ENCODE peak calls at places on chromosomes 13 and 19, in four cellular contexts. B is osteocyte; E is cardiac fibroblast; L is CD4-positive, alpha-beta T cell. X is an unnamed sample.

GRCh38 chr13:102845289-102845629 is 573 bp upstream of the ERCC5 start:
- DNase-seq in E (peak; percentile 12), L (no peak), B (no peak), X (no peak)

GRCh38 chr19:8069116-8069973 is 16.8 kb downstream of the CCL25 start:
- DNase-seq in E (no peak), L (no peak), B (no peak), X (no peak)

GRCh38 chr13:20995245-20995829 is 66.0 kb downstream of the LATS2 start:
- DNase-seq in L (no peak), E (no peak), B (no peak), X (no peak)

GRCh38 chr19:5623397-5624153 is 692 bp downstream of the SAFB start:
- DNase-seq in E (no peak), B (no peak), L (no peak), X (no peak)

GRCh38 chr13:97780486-97780885 is 173.0 kb upstream of the IPO5 start:
- DNase-seq in B (no peak), L (no peak), E (no peak), X (no peak)

GRCh38 chr19:42114412-42114811 is 17.8 kb downstream of the POU2F2 start:
- DNase-seq in E (no peak), L (no peak), B (no peak), X (no peak)

GRCh38 chr13:83730674-83731073 is 151.6 kb downstream of the SLITRK1 start:
- DNase-seq in E (no peak), B (no peak), L (no peak), X (no peak)

GRCh38 chr19:3544054-3544376 is 5.0 kb downstream of the TEKTIP1 start:
- DNase-seq in E (no peak), L (no peak), B (no peak), X (no peak)

GRCh38 chr13:66933994-66934393 is 296.1 kb downstream of the PCDH9 start:
- DNase-seq in B (no peak), E (peak; percentile 22), L (no peak), X (no peak)

GRCh38 chr13:34290661-34291060 is 472.7 kb downstream of the RFC3 start:
- DNase-seq in B (no peak), L (no peak), E (no peak), X (no peak)

GRCh38 chr13:32897296-32897695 is 118.9 kb upstream of the KL start:
- DNase-seq in L (no peak), B (no peak), E (no peak), X (no peak)

GRCh38 chr19:32809254-32809653 is 60.3 kb downstream of the SLC7A9 start:
- DNase-seq in B (no peak), E (no peak), L (no peak), X (no peak)

GRCh38 chr19:1264801-1265610 is 4.1 kb upstream of the CIRBP start:
- DNase-seq in L (no peak), B (no peak), E (peak; percentile 86), X (no peak)

GRCh38 chr13:29713841-29714240 is 118.4 kb upstream of the SLC7A1 start:
- DNase-seq in B (no peak), L (no peak), E (peak; percentile 12), X (no peak)

GRCh38 chr13:29523199-29523931 is 72.1 kb downstream of the SLC7A1 start:
- DNase-seq in L (no peak), E (peak; percentile 93), B (no peak), X (no peak)

GRCh38 chr13:80716610-80717081 is 375.7 kb upstream of the SPRY2 start:
- DNase-seq in E (peak; percentile 74), B (no peak), L (no peak), X (no peak)

GRCh38 chr19:3890590-3890989 is 10.1 kb downstream of the ATCAY start:
- DNase-seq in E (no peak), B (no peak), L (no peak), X (no peak)

GRCh38 chr19:44611812-44612295 is 1.5 kb upstream of the IGSF23 start:
- DNase-seq in E (no peak), L (no peak), B (no peak), X (no peak)

GRCh38 chr19:15419413-15420025 is 731 bp upstream of the AKAP8L start:
- DNase-seq in L (no peak), E (no peak), B (no peak), X (no peak)

GRCh38 chr19:34336781-34337271 is 28.2 kb upstream of the GPI start:
- DNase-seq in L (peak; percentile 46), E (peak; percentile 63), B (no peak), X (no peak)

GRCh38 chr13:32415019-32415418 is 12.9 kb downstream of the N4BP2L1 start:
- DNase-seq in L (no peak), B (no peak), E (peak; percentile 26), X (no peak)

GRCh38 chr13:26133286-26133685 is 81.5 kb upstream of the SHISA2 start:
- DNase-seq in E (peak; percentile 13), L (no peak), B (no peak), X (no peak)

GRCh38 chr13:26128676-26129075 is 76.9 kb upstream of the SHISA2 start:
- DNase-seq in E (no peak), L (no peak), B (no peak), X (no peak)

GRCh38 chr13:26132756-26133155 is 80.9 kb upstream of the SHISA2 start:
- DNase-seq in B (no peak), E (peak; percentile 30), L (no peak), X (no peak)

GRCh38 chr13:26133851-26134250 is 82.0 kb upstream of the SHISA2 start:
- DNase-seq in B (no peak), L (no peak), E (peak; percentile 15), X (no peak)
- TF ChIP-seq CTCF in B (no peak), L (no peak), E (no peak), X (peak; percentile 48)

DNA sequence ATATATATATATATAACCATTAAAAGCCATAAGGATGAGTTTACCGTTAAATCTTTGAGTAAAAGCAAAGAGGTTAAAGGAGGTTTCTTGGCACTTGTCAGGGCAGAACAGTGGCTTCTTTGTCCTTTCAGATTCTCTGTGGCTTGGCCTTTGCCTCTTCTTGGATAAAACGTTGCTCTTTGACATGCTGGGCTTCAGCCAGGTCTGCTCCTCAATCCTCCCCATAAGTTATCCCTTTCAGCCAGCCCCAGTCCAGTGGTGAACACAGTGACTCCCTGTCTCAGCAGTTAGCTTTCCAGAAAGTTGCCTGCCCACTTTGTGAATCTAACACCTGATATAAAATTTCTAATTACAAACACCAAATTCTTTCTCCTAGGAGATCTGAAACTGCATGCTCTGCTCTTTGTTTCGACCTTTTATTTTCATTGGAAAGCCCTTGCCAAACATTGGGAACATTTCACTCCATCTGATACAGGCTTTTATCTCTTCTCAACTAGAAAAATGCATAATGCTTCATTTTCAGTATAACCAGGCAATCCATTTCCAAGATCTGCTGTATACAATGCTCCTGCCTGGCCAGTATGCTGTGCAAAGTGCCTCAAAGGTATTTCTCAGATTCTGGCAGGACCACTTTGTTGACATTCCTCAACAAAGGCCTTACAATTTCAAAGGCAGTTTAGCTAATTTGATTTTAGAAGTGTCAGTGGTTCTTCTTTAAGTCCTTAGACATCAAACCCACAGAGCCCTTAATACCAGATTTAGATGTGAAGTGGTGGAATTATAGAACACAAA is 16.2 kb upstream of the MED4 start:
- DNase-seq in B (no peak), E (peak; percentile 72), L (no peak), X (no peak)
- TF ChIP-seq CTCF in B (no peak), E (no peak), L (no peak), X (no peak)

GRCh38 chr13:37076818-37077217 is 17.3 kb upstream of the SUPT20H start:
- DNase-seq in E (no peak), B (no peak), L (no peak), X (no peak)

GRCh38 chr13:37072024-37072423 is 12.5 kb upstream of the SUPT20H start:
- DNase-seq in L (no peak), B (no peak), E (no peak), X (no peak)

GRCh38 chr13:37075164-37075563 is 15.7 kb upstream of the SUPT20H start:
- DNase-seq in B (no peak), E (no peak), L (no peak), X (no peak)

GRCh38 chr13:37070956-37071355 is 11.5 kb upstream of the SUPT20H start:
- DNase-seq in B (no peak), L (no peak), E (no peak), X (no peak)

DNA sequence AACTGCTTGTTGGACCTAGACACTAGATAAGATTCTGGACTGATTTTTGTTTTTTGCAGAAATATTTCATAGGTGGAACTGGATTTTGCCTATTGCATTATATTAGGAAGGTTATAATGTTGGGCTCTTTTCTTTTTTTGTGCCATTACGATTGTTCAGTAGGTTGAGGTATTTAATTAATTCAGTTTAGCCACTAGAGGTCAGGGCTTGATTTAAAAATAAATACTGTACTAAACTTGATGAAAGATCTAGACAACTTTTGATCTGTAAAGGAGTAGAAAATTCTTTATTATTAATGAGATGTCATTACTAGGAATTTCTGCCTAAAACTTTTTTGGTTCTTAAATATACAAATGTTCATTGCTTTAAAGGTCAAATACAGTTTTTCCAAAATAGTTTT is 15.2 kb upstream of the SUPT20H start:
- DNase-seq in L (no peak), B (no peak), E (peak; percentile 67), X (no peak)
- TF ChIP-seq CTCF in L (peak; percentile 54), B (peak; percentile 54), E (peak; percentile 21), X (peak; percentile 65)

DNA sequence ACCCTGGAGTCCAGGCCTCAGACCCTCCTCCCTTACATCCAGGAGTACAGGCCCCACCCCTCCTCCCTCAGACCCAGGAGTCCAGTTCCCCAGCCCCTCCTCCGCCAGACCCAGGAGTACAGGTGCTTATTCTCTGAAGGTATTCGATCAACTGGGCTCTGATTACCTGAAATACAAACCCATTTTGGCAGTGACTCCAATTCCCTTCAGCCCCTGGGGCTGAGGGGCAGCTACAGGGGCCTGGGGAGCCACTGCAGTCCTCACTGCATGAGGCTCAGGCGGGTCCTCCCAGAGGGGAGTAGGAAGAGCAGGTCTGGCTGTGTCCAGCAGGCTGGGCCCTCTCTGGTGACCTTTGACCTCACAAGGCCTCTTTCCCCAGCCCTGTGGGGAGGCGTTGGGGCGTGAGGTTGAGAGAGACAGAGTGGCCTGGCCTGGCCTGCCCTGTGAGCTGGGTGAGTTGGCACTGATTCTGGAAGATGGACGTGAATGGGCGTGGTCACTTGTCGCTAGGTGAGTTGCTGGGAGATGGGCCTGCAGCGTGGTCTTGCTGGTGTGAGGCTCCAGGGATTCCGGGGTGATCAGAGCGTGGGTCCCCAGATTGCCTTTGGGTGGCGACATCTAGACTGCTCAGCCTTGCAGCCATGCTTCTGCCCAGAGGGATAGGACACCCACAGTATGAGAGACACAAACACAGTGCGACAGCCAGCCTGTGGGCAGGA is 3.1 kb downstream of the BCAT2 start:
- DNase-seq in B (no peak), L (no peak), E (no peak), X (no peak)
- TF ChIP-seq CTCF in B (no peak), L (no peak), E (no peak), X (no peak)

GRCh38 chr13:77180011-77180410 is 146.9 kb downstream of the MYCBP2 start:
- DNase-seq in L (no peak), B (no peak), E (no peak), X (no peak)

GRCh38 chr13:77171451-77171850 is 144.5 kb upstream of the FBXL3 start:
- DNase-seq in E (no peak), L (no peak), B (no peak), X (no peak)

GRCh38 chr13:77177646-77178045 is 149.2 kb downstream of the MYCBP2 start:
- DNase-seq in L (no peak), E (no peak), B (no peak), X (no peak)

GRCh38 chr13:77172650-77173049 is 145.7 kb upstream of the FBXL3 start:
- DNase-seq in E (no peak), B (no peak), L (no peak), X (no peak)

DNA sequence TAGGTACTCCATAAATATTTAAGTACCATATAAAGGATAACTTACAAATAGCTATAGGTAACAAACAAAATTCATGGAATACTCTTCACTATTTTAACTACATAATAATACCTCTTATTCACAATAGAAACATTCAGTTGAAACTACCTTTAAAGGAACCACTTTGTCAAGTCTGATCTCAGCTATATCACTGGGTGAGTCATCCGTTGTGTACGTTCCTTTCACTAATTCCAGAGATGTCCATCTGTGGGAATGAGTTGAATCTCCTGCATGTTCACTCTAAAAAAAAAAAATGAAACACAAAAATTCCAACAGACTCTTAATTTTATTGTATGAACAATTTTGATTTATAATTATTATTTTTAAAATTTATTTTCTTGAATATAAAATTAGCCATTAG is 149.4 kb upstream of the FBXL3 start:
- DNase-seq in E (peak; percentile 7), L (no peak), B (no peak), X (no peak)
- TF ChIP-seq CTCF in E (no peak), L (no peak), B (no peak), X (no peak)